ENCODE peak calls at places on chromosomes 12 and 14, in six cellular contexts. One of them, this sample, is unnamed.

GRCh38 chr12:128612150-128612850 is 211.5 kb downstream of the SLC15A4 start:
- DNase-seq in HuH-7.5: no peak
- DNase-seq in naive thymus-derived CD8-positive, alpha-beta T cell: no peak
- DNase-seq in lower lobe of right lung: no peak
- DNase-seq in HCT116: no peak
- DNase-seq in K562: no peak
- DNase-seq in this sample: no peak

GRCh38 chr12:100123316-100124095 is 19.2 kb downstream of the BLTP3B start:
- DNase-seq in lower lobe of right lung: no peak
- DNase-seq in naive thymus-derived CD8-positive, alpha-beta T cell: no peak
- DNase-seq in K562: no peak
- DNase-seq in HCT116: no peak
- DNase-seq in HuH-7.5: no peak
- DNase-seq in this sample: no peak

GRCh38 chr14:101937926-101938767 is 26.2 kb upstream of the DYNC1H1 start:
- DNase-seq in HCT116: no peak
- DNase-seq in naive thymus-derived CD8-positive, alpha-beta T cell: no peak
- DNase-seq in lower lobe of right lung: peak
- DNase-seq in K562: peak
- DNase-seq in HuH-7.5: no peak
- DNase-seq in this sample: no peak

GRCh38 chr14:88488897-88489296 is 65.9 kb downstream of the PTPN21 start:
- DNase-seq in naive thymus-derived CD8-positive, alpha-beta T cell: no peak
- DNase-seq in K562: no peak
- DNase-seq in lower lobe of right lung: no peak
- DNase-seq in HCT116: no peak
- DNase-seq in HuH-7.5: no peak
- DNase-seq in this sample: no peak

GRCh38 chr14:105421723-105422615 is 2.3 kb downstream of the MTA1 start:
- DNase-seq in K562: no peak
- DNase-seq in HuH-7.5: no peak
- DNase-seq in naive thymus-derived CD8-positive, alpha-beta T cell: no peak
- DNase-seq in lower lobe of right lung: no peak
- DNase-seq in HCT116: no peak
- DNase-seq in this sample: no peak

GRCh38 chr12:66620026-66620425 is 58.9 kb downstream of the GRIP1 start:
- DNase-seq in HCT116: no peak
- DNase-seq in HuH-7.5: no peak
- DNase-seq in lower lobe of right lung: no peak
- DNase-seq in naive thymus-derived CD8-positive, alpha-beta T cell: no peak
- DNase-seq in K562: no peak
- DNase-seq in this sample: no peak

GRCh38 chr14:102828201-102828600 is 51.0 kb downstream of the TRAF3 start:
- DNase-seq in lower lobe of right lung: no peak
- DNase-seq in HuH-7.5: no peak
- DNase-seq in HCT116: no peak
- DNase-seq in K562: no peak
- DNase-seq in naive thymus-derived CD8-positive, alpha-beta T cell: no peak
- DNase-seq in this sample: no peak

GRCh38 chr14:100873083-100873482 is 30.4 kb downstream of the RTL1 start:
- DNase-seq in HuH-7.5: no peak
- DNase-seq in lower lobe of right lung: peak
- DNase-seq in K562: no peak
- DNase-seq in naive thymus-derived CD8-positive, alpha-beta T cell: no peak
- DNase-seq in HCT116: no peak
- DNase-seq in this sample: peak

GRCh38 chr14:32201816-32202467 is at the start of gene RNU6-7:
- DNase-seq in naive thymus-derived CD8-positive, alpha-beta T cell: no peak
- DNase-seq in lower lobe of right lung: peak
- DNase-seq in HCT116: no peak
- DNase-seq in K562: no peak
- DNase-seq in HuH-7.5: peak
- DNase-seq in this sample: peak

GRCh38 chr12:54977155-54977554 is 7.4 kb downstream of the TESPA1 start:
- DNase-seq in naive thymus-derived CD8-positive, alpha-beta T cell: no peak
- DNase-seq in HuH-7.5: no peak
- DNase-seq in HCT116: no peak
- DNase-seq in K562: no peak
- DNase-seq in lower lobe of right lung: no peak
- DNase-seq in this sample: no peak

GRCh38 chr12:93636708-93637107 is 40.5 kb upstream of the CRADD start:
- DNase-seq in K562: no peak
- DNase-seq in lower lobe of right lung: no peak
- DNase-seq in HuH-7.5: no peak
- DNase-seq in naive thymus-derived CD8-positive, alpha-beta T cell: no peak
- DNase-seq in HCT116: no peak
- DNase-seq in this sample: no peak

GRCh38 chr12:26795899-26796298 is 37.1 kb downstream of the ITPR2 start:
- DNase-seq in naive thymus-derived CD8-positive, alpha-beta T cell: no peak
- DNase-seq in K562: no peak
- DNase-seq in lower lobe of right lung: no peak
- DNase-seq in HCT116: no peak
- DNase-seq in HuH-7.5: no peak
- DNase-seq in this sample: no peak

GRCh38 chr14:103908580-103908979 is 19.7 kb upstream of the TDRD9 start:
- DNase-seq in K562: no peak
- DNase-seq in HCT116: no peak
- DNase-seq in naive thymus-derived CD8-positive, alpha-beta T cell: peak
- DNase-seq in HuH-7.5: no peak
- DNase-seq in lower lobe of right lung: no peak
- DNase-seq in this sample: no peak

GRCh38 chr12:31780096-31780495 is 51.3 kb upstream of the AMN1 start:
- DNase-seq in HCT116: no peak
- DNase-seq in lower lobe of right lung: no peak
- DNase-seq in K562: no peak
- DNase-seq in HuH-7.5: no peak
- DNase-seq in naive thymus-derived CD8-positive, alpha-beta T cell: no peak
- DNase-seq in this sample: no peak

GRCh38 chr12:3518902-3519301 is 27.9 kb downstream of the PRMT8 start:
- DNase-seq in naive thymus-derived CD8-positive, alpha-beta T cell: no peak
- DNase-seq in lower lobe of right lung: no peak
- DNase-seq in HCT116: no peak
- DNase-seq in HuH-7.5: no peak
- DNase-seq in K562: no peak
- DNase-seq in this sample: no peak